ENCODE peak calls at places on chromosome 5, in seven cellular contexts. S, A, U, H, N, E and T are unnamed samples.
A peak's percentile ranks its signal among the peaks of the same experiment; 100 is the strongest.

GRCh38 chr5:157020508-157021213 is 38.3 kb downstream of the HAVCR1 start:
- DNase-seq in S (no peak), A (no peak), U (no peak), H (no peak), N (no peak), E (no peak), T (no peak)

GRCh38 chr5:32339198-32339597 is 26.5 kb upstream of the MTMR12 start:
- DNase-seq in S (peak; percentile 60), A (peak; percentile 39), U (no peak), H (no peak), N (no peak), E (no peak), T (no peak)

GRCh38 chr5:143177263-143177994 is 226.1 kb downstream of the NR3C1 start:
- DNase-seq in S (no peak), A (no peak), U (no peak), H (peak; percentile 77), N (no peak), E (no peak), T (no peak)

GRCh38 chr5:114237766-114238165 is 124.1 kb upstream of the KCNN2 start:
- DNase-seq in S (no peak), A (peak; percentile 7), U (peak; percentile 30), H (no peak), N (no peak), E (no peak), T (no peak)

GRCh38 chr5:55039843-55040242 is 15.8 kb downstream of the GZMK start:
- DNase-seq in S (no peak), A (no peak), U (no peak), H (no peak), N (no peak), E (no peak), T (no peak)

GRCh38 chr5:142922223-142922952 is 152.2 kb downstream of the ARHGAP26 start:
- DNase-seq in S (peak; percentile 50), A (no peak), U (peak; percentile 90), H (no peak), N (peak; percentile 32), E (no peak), T (peak; percentile 49)

GRCh38 chr5:164235176-164235914 is 729.9 kb downstream of the MAT2B start:
- DNase-seq in S (no peak), A (no peak), U (peak; percentile 88), H (no peak), N (no peak), E (no peak), T (no peak)

GRCh38 chr5:45601424-45601823 is 94.8 kb downstream of the HCN1 start:
- DNase-seq in S (no peak), A (no peak), U (no peak), H (no peak), N (no peak), E (no peak), T (no peak)

GRCh38 chr5:115068239-115069086 is 101.2 kb downstream of the TRIM36 start:
- DNase-seq in S (no peak), A (peak; percentile 26), U (peak; percentile 10), H (no peak), N (peak; percentile 9), E (no peak), T (peak; percentile 32)

GRCh38 chr5:55621218-55621617 is 86.5 kb upstream of the PLPP1 start:
- DNase-seq in S (no peak), A (no peak), U (no peak), H (no peak), N (no peak), E (no peak), T (no peak)

GRCh38 chr5:85538362-85538761 is 1079.4 kb upstream of the COX7C start:
- DNase-seq in S (no peak), A (no peak), U (no peak), H (no peak), N (no peak), E (no peak), T (no peak)

GRCh38 chr5:57199866-57200265 is 26.0 kb downstream of the GPBP1 start:
- DNase-seq in S (no peak), A (no peak), U (no peak), H (no peak), N (no peak), E (peak; percentile 51), T (peak; percentile 53)

GRCh38 chr5:108061941-108062340 is 320.0 kb downstream of the FBXL17 start:
- DNase-seq in S (no peak), A (no peak), U (no peak), H (no peak), N (no peak), E (no peak), T (no peak)

GRCh38 chr5:108060340-108060739 is 321.6 kb downstream of the FBXL17 start:
- DNase-seq in S (no peak), A (no peak), U (no peak), H (no peak), N (no peak), E (no peak), T (no peak)

GRCh38 chr5:108054349-108054748 is 327.5 kb downstream of the FBXL17 start:
- DNase-seq in S (no peak), A (no peak), U (no peak), H (no peak), N (no peak), E (no peak), T (no peak)

GRCh38 chr5:108059334-108059733 is 322.6 kb downstream of the FBXL17 start:
- DNase-seq in S (no peak), A (no peak), U (no peak), H (no peak), N (no peak), E (no peak), T (no peak)
- H3K4me3 ChIP-seq in S (no peak overlapping the region), A (no peak overlapping the region), U (no peak overlapping the region), H (no peak overlapping the region), N (no peak overlapping the region), E (no peak overlapping the region), T (no peak overlapping the region)

DNA sequence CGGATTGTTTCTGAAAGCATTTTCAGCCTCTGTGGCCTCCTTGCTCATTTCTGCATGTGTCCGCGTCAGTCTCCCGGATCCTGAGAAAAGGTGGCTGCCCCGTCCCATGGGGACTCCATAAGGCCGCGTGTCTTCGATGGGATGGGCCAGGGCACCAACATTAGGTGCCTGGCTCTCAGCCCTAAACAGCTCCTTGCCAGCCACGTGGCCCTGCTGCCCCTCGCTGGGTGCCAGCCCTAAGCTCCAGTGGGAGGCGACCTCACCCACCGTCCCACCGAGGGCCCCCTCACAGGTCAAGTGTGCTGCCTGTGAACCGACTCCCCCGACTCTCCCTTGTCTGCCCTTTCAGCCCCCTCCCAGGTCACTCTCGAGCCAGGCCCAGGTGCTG is 872 bp downstream of the PHYKPL start:
- DNase-seq in S (peak; percentile 25), A (no peak), U (no peak), H (no peak), N (no peak), E (no peak), T (no peak)
- H3K4me1 ChIP-seq in S (peaks cover 9% of the 10 kb centered on the region), A (peaks cover 13% of the 10 kb centered on the region), U (peaks cover 16% of the 10 kb centered on the region), H (peaks cover 18% of the 10 kb centered on the region), N (peaks cover 44% of the 10 kb centered on the region), E (peaks cover 58% of the 10 kb centered on the region), T (peaks cover 3% of the 10 kb centered on the region)

GRCh38 chr5:146409081-146409671 is 38.0 kb upstream of the TCERG1 start:
- DNase-seq in S (peak; percentile 24), A (no peak), U (no peak), H (no peak), N (no peak), E (no peak), T (no peak)

DNA sequence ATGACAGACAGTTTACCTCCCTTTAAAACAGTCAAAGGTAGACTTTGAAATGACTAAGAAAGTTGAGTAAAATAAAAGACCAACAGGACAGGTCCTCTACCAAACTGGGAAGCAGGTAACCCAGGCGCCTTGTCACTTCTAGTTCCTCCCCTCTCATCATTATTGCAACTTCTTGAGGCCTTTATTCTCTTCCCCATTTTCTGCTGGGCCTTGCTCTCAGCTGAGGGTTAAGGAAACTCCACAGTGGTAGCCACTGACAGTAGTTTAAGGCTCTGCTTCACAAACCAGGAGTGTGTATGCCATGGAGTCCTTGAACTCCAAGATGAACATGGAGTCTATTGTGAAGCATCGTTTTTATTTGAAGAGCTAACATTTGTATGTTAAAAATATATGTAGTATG is 36.9 kb upstream of the TCERG1 start:
- DNase-seq in S (no peak), A (no peak), U (no peak), H (no peak), N (no peak), E (no peak), T (no peak)
- H3K4me3 ChIP-seq in S (no peak overlapping the region), A (no peak overlapping the region), U (no peak overlapping the region), H (no peak overlapping the region), N (no peak overlapping the region), E (no peak overlapping the region), T (no peak overlapping the region)

GRCh38 chr5:141510850-141511718 is 22.2 kb downstream of the PCDHGC5 start:
- DNase-seq in S (no peak), A (no peak), U (no peak), H (no peak), N (no peak), E (no peak), T (no peak)
- H3K4me1 ChIP-seq in S (peaks cover 51% of the 10 kb centered on the region), A (no peaks in the 10 kb centered on the region), U (peaks cover 31% of the 10 kb centered on the region), H (peaks cover 16% of the 10 kb centered on the region), N (peaks cover 20% of the 10 kb centered on the region), E (peaks cover 73% of the 10 kb centered on the region), T (no peaks in the 10 kb centered on the region)

GRCh38 chr5:29208026-29208425 is 1985.5 kb upstream of the CDH6 start:
- DNase-seq in S (no peak), A (no peak), U (no peak), H (no peak), N (no peak), E (no peak), T (no peak)
- H3K4me3 ChIP-seq in S (no peak overlapping the region), A (no peak overlapping the region), U (no peak overlapping the region), H (no peak overlapping the region), N (no peak overlapping the region), E (no peak overlapping the region), T (no peak overlapping the region)

DNA sequence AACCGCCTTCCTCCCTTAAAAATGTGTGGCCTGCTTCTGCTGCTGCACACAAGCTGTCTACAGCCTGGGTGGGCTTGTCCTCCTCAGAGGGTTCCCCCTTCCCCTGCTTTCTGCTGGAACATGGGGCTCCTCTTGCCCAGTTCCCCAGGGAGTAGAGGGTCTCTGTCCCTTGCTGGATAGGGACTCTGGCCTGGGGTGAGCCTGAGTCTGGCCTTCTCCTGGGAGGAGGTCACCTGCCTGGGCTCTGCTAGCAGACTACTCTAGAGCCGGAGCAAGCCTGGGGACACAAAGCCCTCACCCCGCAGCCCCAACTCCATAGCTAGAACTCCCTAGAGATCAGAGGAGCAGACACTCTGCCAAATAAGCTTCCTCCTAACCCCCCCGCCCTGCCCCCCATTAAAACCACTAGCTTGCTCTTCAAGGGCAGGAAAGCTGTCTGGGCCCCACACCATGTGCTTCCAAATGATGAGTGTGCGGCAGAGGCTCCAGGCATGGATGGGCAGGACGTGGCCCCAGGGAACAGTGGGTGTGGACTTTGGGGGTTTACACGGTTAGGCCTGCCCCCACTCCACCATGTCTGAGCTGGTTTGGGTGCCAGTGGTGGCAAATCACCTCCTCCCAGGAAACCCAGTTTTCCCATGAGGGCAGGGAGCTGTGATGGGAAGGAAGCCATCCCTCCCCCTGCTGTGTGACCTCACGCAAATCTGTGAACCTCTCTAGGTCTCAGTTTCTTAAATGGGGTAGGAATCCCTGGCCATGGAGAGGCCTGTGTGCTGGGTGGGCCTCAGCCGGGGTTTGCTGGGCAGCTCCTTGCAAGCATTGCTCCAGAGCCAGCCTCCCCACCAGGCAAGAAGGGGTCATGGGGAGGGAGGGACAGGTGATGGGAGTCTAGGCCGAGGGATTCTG is 10.1 kb downstream of the TCF7 start:
- DNase-seq in S (no peak), A (peak; percentile 12), U (no peak), H (no peak), N (peak; percentile 61), E (no peak), T (no peak)
- H3K4me1 ChIP-seq in S (no peaks in the 10 kb centered on the region), A (peaks cover 22% of the 10 kb centered on the region), U (peaks cover 9% of the 10 kb centered on the region), H (peaks cover 4% of the 10 kb centered on the region), N (peaks cover 100% of the 10 kb centered on the region), E (peaks cover 55% of the 10 kb centered on the region), T (peaks cover 4% of the 10 kb centered on the region)